ENCODE peak calls at places on chromosomes 5 and 9, in five cellular contexts. Z is CD8-positive, alpha-beta T cell; F is body of pancreas; S is GM23338; Q is esophagus squamous epithelium. V is an unnamed sample.
A peak's percentile ranks its signal among the peaks of the same experiment; 100 is the strongest.

GRCh38 chr5:76050131-76050530 is 33.1 kb upstream of the SV2C start:
- DNase-seq in Z (no peak), F (no peak), S (no peak), Q (no peak), V (no peak)

GRCh38 chr5:163354685-163355084 is 82.7 kb upstream of the CCNG1 start:
- DNase-seq in Z (no peak), Q (no peak), F (no peak), S (no peak), V (peak; percentile 43)

GRCh38 chr9:135030711-135031245 is 56.7 kb upstream of the OLFM1 start:
- DNase-seq in Q (no peak), F (no peak), S (no peak), Z (no peak), V (no peak)

GRCh38 chr9:115262477-115262876 is 144.5 kb upstream of the TNC start:
- DNase-seq in F (peak; percentile 58), Q (no peak), Z (no peak), S (no peak), V (no peak)

GRCh38 chr9:126638571-126639132 is 24.9 kb downstream of the LMX1B start:
- DNase-seq in Q (no peak), Z (no peak), F (no peak), S (peak; percentile 84), V (no peak)

GRCh38 chr5:172835246-172836030 is 1.4 kb downstream of the ERGIC1 start:
- DNase-seq in Z (peak; percentile 38), S (no peak), Q (no peak), F (no peak), V (no peak)

GRCh38 chr9:122402403-122403268 is 31.8 kb downstream of the PTGS1 start:
- DNase-seq in Z (no peak), S (no peak), Q (no peak), F (no peak), V (no peak)

GRCh38 chr5:85000671-85001070 is 616.0 kb upstream of the EDIL3 start:
- DNase-seq in Q (no peak), S (no peak), F (no peak), Z (no peak), V (no peak)

GRCh38 chr9:110029422-110029814 is 178.5 kb downstream of the C9orf152 start:
- DNase-seq in Z (no peak), Q (no peak), F (no peak), S (no peak), V (no peak)

GRCh38 chr9:106557996-106558667 is 304.8 kb upstream of the ZNF462 start:
- DNase-seq in F (no peak), Q (no peak), Z (no peak), S (no peak), V (no peak)
- TF ChIP-seq CTCF in F (no peak), Q (no peak), Z (no peak), S (no peak), V (no peak)

GRCh38 chr5:43036856-43037711 is 3.0 kb downstream of the ANXA2R start:
- DNase-seq in F (no peak), S (peak; percentile 47), Q (no peak), Z (no peak), V (no peak)
- H3K27me3 ChIP-seq in F (no peaks in the 10 kb centered on the region), S (peaks cover 99% of the 10 kb centered on the region), Q (peaks cover 8% of the 10 kb centered on the region), Z (no peaks in the 10 kb centered on the region), V (no peaks in the 10 kb centered on the region)

GRCh38 chr5:60487466-60487865 is 212.5 kb downstream of the DEPDC1B start:
- DNase-seq in Q (no peak), F (no peak), S (no peak), Z (no peak), V (no peak)
- H3K4me3 ChIP-seq in Q (peak overlapping the region; percentile 48), F (no peak overlapping the region), S (no peak overlapping the region), Z (no peak overlapping the region), V (no peak overlapping the region)

GRCh38 chr5:138945421-138946240 is 70.5 kb upstream of the LRRTM2 start:
- DNase-seq in S (peak; percentile 66), Z (no peak), F (peak; percentile 10), Q (no peak), V (no peak)
- TF ChIP-seq CTCF in S (peak; percentile 28), Z (no peak), F (no peak), Q (no peak), V (no peak)

V was measured in GM06990.